ENCODE peak calls at places on chromosomes 13 and 19, in four cellular contexts. Q is hepatocyte, O is OCI-LY7, M is PC-9. N is an unnamed sample. For H3K9me2, the result is how much of the 10 kb centered on the place peaks cover.

GRCh38 chr19:46368116-46368515 is 21.2 kb downstream of the PPP5C start:
- DNase-seq in M (no peak), O (no peak), Q (no peak), N (no peak)

GRCh38 chr19:50333737-50334617 is 4.8 kb upstream of the KCNC3 start:
- DNase-seq in Q (peak), O (peak), M (peak), N (peak)

GRCh38 chr13:102658678-102659077 is 36.2 kb downstream of the METTL21C start:
- DNase-seq in Q (no peak), O (no peak), M (no peak), N (no peak)

GRCh38 chr13:29948246-29948645 is 97.8 kb upstream of the UBL3 start:
- DNase-seq in Q (no peak), M (no peak), O (no peak), N (no peak)

GRCh38 chr19:13718733-13719132 is 45.6 kb upstream of the MRI1 start:
- DNase-seq in M (peak), O (no peak), Q (peak), N (peak)

GRCh38 chr19:9456018-9456689 is 20.8 kb upstream of the ZNF266 start:
- DNase-seq in Q (no peak), O (no peak), M (no peak), N (no peak)

GRCh38 chr13:18951412-18951811 is 230.2 kb downstream of the TUBA3C start:
- DNase-seq in Q (no peak), O (no peak), M (no peak), N (no peak)

GRCh38 chr13:111259058-111259457 is 61.4 kb upstream of the TEX29 start:
- DNase-seq in Q (no peak), O (no peak), M (no peak), N (no peak)

GRCh38 chr13:97485328-97485727 is 51.4 kb downstream of the RAP2A start:
- DNase-seq in O (no peak), Q (no peak), M (no peak), N (no peak)

GRCh38 chr19:5799247-5800241 is 5.3 kb upstream of the NRTN start:
- DNase-seq in O (no peak), Q (peak), M (no peak), N (no peak)

GRCh38 chr19:58544591-58545285 is 874 bp downstream of the TRIM28 start:
- DNase-seq in Q (peak), O (peak), M (no peak), N (peak)

GRCh38 chr13:30915691-30916541 is 9.8 kb downstream of the MEDAG start:
- DNase-seq in M (no peak), Q (no peak), O (no peak), N (no peak)

GRCh38 chr19:1847684-1848398 is 442 bp downstream of the REXO1 start:
- DNase-seq in M (peak), O (peak), Q (peak), N (peak)

GRCh38 chr19:16825312-16826168 is 3.7 kb upstream of the SIN3B start:
- DNase-seq in O (no peak), M (peak), Q (peak), N (no peak)

GRCh38 chr19:9945319-9945966 is 9.1 kb upstream of the OLFM2 start:
- DNase-seq in Q (peak), O (no peak), M (no peak), N (peak)

GRCh38 chr13:43388282-43389034 is 365.1 kb downstream of the DNAJC15 start:
- DNase-seq in M (no peak), O (no peak), Q (peak), N (peak)

GRCh38 chr19:11963566-11964355 is 1.1 kb upstream of the ZNF763 start:
- DNase-seq in Q (peak), M (peak), O (peak), N (peak)

DNA sequence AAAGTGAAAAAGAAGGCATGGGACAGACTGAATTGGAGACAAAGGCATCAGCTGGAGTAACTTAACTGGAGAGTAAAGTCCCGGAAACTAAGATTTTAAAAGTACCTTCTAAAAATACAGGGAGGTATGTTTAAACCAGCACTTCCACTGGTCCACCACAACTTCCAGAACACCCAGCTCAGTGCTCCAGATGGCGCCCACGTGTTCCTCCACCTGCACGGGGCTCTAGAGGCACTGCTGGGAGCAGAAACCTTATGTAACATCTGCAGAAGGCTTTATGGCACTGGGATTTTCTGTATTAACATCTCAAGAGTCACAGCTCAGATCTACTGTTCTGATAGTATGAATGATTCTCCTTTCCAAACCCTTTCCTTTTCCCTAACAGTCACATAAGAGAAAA is 252.1 kb downstream of the DCLK1 start:
- DNase-seq in O (no peak), Q (no peak), M (no peak), N (no peak)
- H3K9me2 ChIP-seq in O (under half), Q (under half), M (under half), N (under half)

GRCh38 chr13:40191186-40191980 is 475.1 kb downstream of the FOXO1 start:
- DNase-seq in M (no peak), Q (peak), O (no peak), N (no peak)
- H3K4me2 ChIP-seq in M (no peak), Q (peak), O (peak), N (no peak)

GRCh38 chr19:53657778-53658177 is 26.0 kb downstream of the DPRX start:
- DNase-seq in O (no peak), M (peak), Q (no peak), N (no peak)
- H3K9me2 ChIP-seq in O (under half), M (under half), Q (under half), N (under half)

GRCh38 chr13:99971576-99972189 is at the start of gene ZIC5:
- DNase-seq in M (no peak), O (no peak), Q (no peak), N (no peak)
- H3K4me2 ChIP-seq in M (peak), O (no peak), Q (peak), N (no peak)

DNA sequence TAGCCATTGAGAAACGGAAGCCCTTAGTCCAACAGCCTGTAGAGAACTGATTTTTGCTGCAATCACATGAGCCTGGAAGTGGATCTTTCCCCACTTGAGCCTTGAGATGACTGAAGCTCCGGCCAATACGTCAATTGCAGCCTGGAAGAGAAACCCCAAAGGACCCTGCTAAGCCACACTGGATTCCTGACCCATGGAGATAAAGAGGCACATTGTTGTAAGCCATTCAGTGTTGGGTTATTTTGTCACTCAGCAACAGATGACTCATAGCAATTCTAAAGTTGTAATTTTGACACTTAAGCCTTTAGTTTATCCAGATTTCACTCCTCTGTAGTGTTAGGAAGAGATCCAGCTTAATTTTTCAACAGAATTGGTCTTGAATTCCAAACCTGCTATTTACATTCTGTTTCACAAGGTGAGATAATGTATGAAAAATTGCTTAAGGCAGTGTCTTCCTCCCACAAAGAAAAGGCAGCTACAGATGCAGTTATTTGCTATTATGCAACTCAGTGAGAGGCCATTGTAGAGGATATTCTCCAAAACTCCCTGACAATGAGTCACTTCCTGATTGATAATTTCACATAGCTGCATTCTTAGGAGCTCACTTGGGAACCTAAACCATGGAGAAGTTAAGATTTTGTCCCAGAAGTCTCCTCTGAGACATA is 59.4 kb upstream of the TSHZ3 start:
- DNase-seq in M (no peak), Q (peak), O (no peak), N (peak)
- H3K9me2 ChIP-seq in M (under half), Q (under half), O (under half), N (under half)

GRCh38 chr13:21661097-21661496 is 9.8 kb upstream of the FGF9 start:
- DNase-seq in O (no peak), M (no peak), Q (no peak), N (no peak)

GRCh38 chr13:21657538-21657937 is 13.3 kb upstream of the FGF9 start:
- DNase-seq in M (no peak), O (no peak), Q (no peak), N (peak)

GRCh38 chr13:21668665-21669599 is 1.9 kb upstream of the FGF9 start:
- DNase-seq in Q (peak), O (peak), M (no peak), N (no peak)

GRCh38 chr13:21661510-21661909 is 9.4 kb upstream of the FGF9 start:
- DNase-seq in Q (no peak), O (no peak), M (no peak), N (no peak)

GRCh38 chr13:21663197-21663596 is 7.7 kb upstream of the FGF9 start:
- DNase-seq in O (no peak), Q (peak), M (no peak), N (peak)
- H3K4me2 ChIP-seq in O (no peak), Q (no peak), M (no peak), N (peak)

DNA sequence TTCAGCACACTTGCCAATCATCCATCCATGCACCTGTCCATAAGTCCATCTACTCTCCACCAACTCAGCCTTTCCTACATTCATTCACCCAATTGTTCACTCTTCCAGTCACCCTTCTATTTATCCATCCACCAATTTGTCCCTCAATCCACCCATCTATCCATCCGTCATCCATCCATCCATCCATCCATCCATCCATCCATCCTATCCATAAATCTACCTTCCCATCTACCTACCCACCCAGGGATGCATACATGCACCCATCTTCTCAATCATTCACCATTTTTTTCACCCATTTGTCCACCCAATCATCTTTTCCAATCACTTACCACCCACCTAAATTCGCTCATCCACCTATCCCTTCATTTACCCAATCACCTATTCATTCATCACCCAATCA is 14.6 kb upstream of the CEACAM20 start:
- DNase-seq in O (no peak), Q (no peak), M (no peak), N (no peak)
- H3K9me2 ChIP-seq in O (under half), Q (under half), M (under half), N (under half)

GRCh38 chr13:113460599-113460998 is 7.3 kb upstream of the ADPRHL1 start:
- DNase-seq in Q (no peak), O (no peak), M (no peak), N (no peak)

GRCh38 chr13:113457510-113457909 is 4.2 kb upstream of the ADPRHL1 start:
- DNase-seq in O (no peak), M (no peak), Q (no peak), N (no peak)

GRCh38 chr13:113456116-113456702 is 2.9 kb upstream of the ADPRHL1 start:
- DNase-seq in M (no peak), Q (no peak), O (no peak), N (no peak)

GRCh38 chr13:113460064-113460555 is 6.8 kb upstream of the ADPRHL1 start:
- DNase-seq in O (no peak), Q (no peak), M (no peak), N (no peak)

GRCh38 chr13:113458218-113459065 is 5.2 kb upstream of the ADPRHL1 start:
- DNase-seq in M (no peak), O (no peak), Q (no peak), N (no peak)
- H3K4me2 ChIP-seq in M (no peak), O (no peak), Q (no peak), N (no peak)

N was measured in PC-3.